ENCODE peak calls at places on chromosome 22, in seven cellular contexts. G is neural progenitor cell; Q is left ventricle myocardium inferior; X is MV-4-11; B is heart right ventricle; J is activated T-cell treated with anti-CD3 and anti-CD28 coated beads, Interleukin-2, amount 50 U/mL, for 4 hours; Y is caudate nucleus. S is an unnamed sample.

GRCh38 chr22:44659140-44659539 is 42.9 kb upstream of the PRR5 start:
- DNase-seq in Q (no peak), X (no peak), G (no peak), B (no peak), Y (peak), J (no peak), S (no peak)

GRCh38 chr22:19290400-19291217 is 910 bp downstream of the CLTCL1 start:
- DNase-seq in B (peak), Q (no peak), J (no peak), G (no peak), X (no peak), Y (no peak), S (no peak)

GRCh38 chr22:43053176-43053575 is 36.0 kb downstream of the TTLL1 start:
- DNase-seq in Y (no peak), G (peak), Q (no peak), B (no peak), X (no peak), J (no peak), S (no peak)

GRCh38 chr22:38346506-38346905 is 29.3 kb upstream of the CSNK1E start:
- DNase-seq in G (no peak), B (no peak), Q (no peak), J (no peak), Y (no peak), X (no peak), S (no peak)

GRCh38 chr22:33329398-33329797 is 271.2 kb upstream of the SYN3 start:
- DNase-seq in Y (no peak), Q (no peak), B (no peak), X (no peak), J (no peak), G (no peak), S (no peak)

GRCh38 chr22:22684605-22685561 is 40.5 kb downstream of the GGTLC2 start:
- DNase-seq in Q (no peak), B (no peak), Y (no peak), G (peak), X (peak), J (no peak), S (peak)

GRCh38 chr22:27393371-27393770 is 408.2 kb downstream of the MN1 start:
- DNase-seq in Q (no peak), Y (no peak), J (no peak), G (no peak), X (no peak), B (no peak), S (no peak)

GRCh38 chr22:30605449-30606110 is 1.4 kb upstream of the TCN2 start:
- DNase-seq in Q (peak), X (peak), J (peak), Y (no peak), B (peak), G (peak), S (no peak)

GRCh38 chr22:35914665-35915476 is 113.8 kb downstream of the RBFOX2 start:
- DNase-seq in B (no peak), J (no peak), Q (no peak), G (peak), X (no peak), Y (peak), S (peak)

GRCh38 chr22:17949926-17950473 is 74.4 kb downstream of the MICAL3 start:
- DNase-seq in B (no peak), Y (no peak), G (no peak), J (no peak), Q (no peak), X (no peak), S (no peak)

GRCh38 chr22:23431337-23432072 is 148.6 kb downstream of the IGLL1 start:
- DNase-seq in Q (no peak), B (no peak), X (no peak), G (peak), J (no peak), Y (no peak), S (no peak)

GRCh38 chr22:29309332-29310064 is 3.0 kb downstream of the GAS2L1 start:
- DNase-seq in X (no peak), Q (peak), B (peak), J (no peak), Y (no peak), G (no peak), S (no peak)

GRCh38 chr22:24878969-24879368 is 67.5 kb downstream of the LHFPL7 start:
- DNase-seq in B (no peak), G (no peak), X (no peak), J (no peak), Y (no peak), Q (no peak), S (no peak)

GRCh38 chr22:46783721-46784120 is 21.3 kb downstream of the TBC1D22A start:
- DNase-seq in G (no peak), B (no peak), X (peak), Q (no peak), Y (no peak), J (no peak), S (no peak)

GRCh38 chr22:34966980-34967379 is 99.0 kb upstream of the ISX start:
- DNase-seq in X (no peak), B (no peak), J (no peak), G (no peak), Y (no peak), Q (no peak), S (no peak)

GRCh38 chr22:28018461-28018927 is 99.4 kb upstream of the PITPNB start:
- DNase-seq in Q (peak), B (no peak), J (no peak), X (no peak), G (no peak), Y (no peak), S (no peak)

GRCh38 chr22:36331306-36331911 is 56.4 kb downstream of the MYH9 start:
- DNase-seq in Q (peak), G (no peak), J (peak), X (peak), Y (no peak), B (peak), S (peak)

GRCh38 chr22:26805131-26805530 is 147.7 kb downstream of the MIAT start:
- DNase-seq in Y (no peak), G (no peak), X (no peak), Q (no peak), J (no peak), B (no peak), S (no peak)

GRCh38 chr22:36998620-36999351 is 20.5 kb downstream of the TST start:
- DNase-seq in G (no peak), Q (no peak), B (no peak), Y (no peak), J (no peak), X (no peak), S (no peak)

GRCh38 chr22:27998511-27999410 is 79.7 kb upstream of the PITPNB start:
- DNase-seq in G (no peak), Q (peak), B (no peak), Y (no peak), X (no peak), J (no peak), S (no peak)

GRCh38 chr22:39658367-39658766 is 87.8 kb downstream of the CACNA1I start:
- DNase-seq in X (peak), G (no peak), J (no peak), Y (no peak), Q (no peak), B (no peak), S (no peak)

GRCh38 chr22:19721486-19722172 is 1.7 kb upstream of the GP1BB start:
- DNase-seq in Y (no peak), Q (no peak), X (no peak), J (no peak), G (peak), B (peak), S (no peak)

GRCh38 chr22:42912049-42912448 is 55.0 kb upstream of the ARFGAP3 start:
- DNase-seq in G (no peak), B (no peak), X (peak), Y (no peak), J (no peak), Q (no peak), S (no peak)

GRCh38 chr22:30048711-30049110 is 31.6 kb upstream of the HORMAD2 start:
- DNase-seq in J (no peak), Y (no peak), X (no peak), B (no peak), Q (no peak), G (no peak), S (no peak)

GRCh38 chr22:40107756-40108437 is 69.8 kb upstream of the TNRC6B start:
- DNase-seq in Q (no peak), Y (no peak), J (peak), X (no peak), B (no peak), G (no peak), S (no peak)

GRCh38 chr22:46390652-46391301 is 55.3 kb downstream of the TRMU start:
- DNase-seq in X (peak), B (peak), J (no peak), Y (no peak), Q (peak), G (peak), S (peak)